ENCODE peak calls at places on chromosomes 2 and 18, in six cellular contexts. One of them, this sample, is unnamed.
A peak's percentile ranks its signal among the peaks of the same experiment; 100 is the strongest.

GRCh38 chr2:170886391-170886790 is 42.7 kb upstream of the GORASP2 start:
- DNase-seq in gastrocnemius medialis: no peak
- DNase-seq in endothelial cell of umbilical vein: no peak
- DNase-seq in upper lobe of right lung: no peak
- DNase-seq in hepatocyte: no peak
- DNase-seq in caudate nucleus: no peak
- DNase-seq in this sample: no peak

GRCh38 chr2:84924173-84925106 is 19.0 kb downstream of the TMSB10 start:
- DNase-seq in gastrocnemius medialis: no peak
- DNase-seq in endothelial cell of umbilical vein: peak; percentile 84
- DNase-seq in upper lobe of right lung: no peak
- DNase-seq in hepatocyte: no peak
- DNase-seq in caudate nucleus: no peak
- DNase-seq in this sample: peak; percentile 67

GRCh38 chr2:161204846-161205245 is 44.6 kb downstream of the TANK start:
- DNase-seq in gastrocnemius medialis: no peak
- DNase-seq in endothelial cell of umbilical vein: no peak
- DNase-seq in upper lobe of right lung: no peak
- DNase-seq in hepatocyte: no peak
- DNase-seq in caudate nucleus: no peak
- DNase-seq in this sample: no peak

GRCh38 chr2:222087998-222088397 is 210.8 kb downstream of the PAX3 start:
- DNase-seq in gastrocnemius medialis: no peak
- DNase-seq in endothelial cell of umbilical vein: no peak
- DNase-seq in upper lobe of right lung: no peak
- DNase-seq in hepatocyte: no peak
- DNase-seq in caudate nucleus: no peak
- DNase-seq in this sample: no peak

GRCh38 chr18:53457068-53457467 is 767.4 kb downstream of the MBD2 start:
- DNase-seq in gastrocnemius medialis: no peak
- DNase-seq in endothelial cell of umbilical vein: no peak
- DNase-seq in upper lobe of right lung: no peak
- DNase-seq in hepatocyte: peak; percentile 37
- DNase-seq in caudate nucleus: no peak
- DNase-seq in this sample: no peak

GRCh38 chr18:13915973-13916372 is 637 bp upstream of the MC2R start:
- DNase-seq in gastrocnemius medialis: no peak
- DNase-seq in endothelial cell of umbilical vein: no peak
- DNase-seq in upper lobe of right lung: no peak
- DNase-seq in hepatocyte: peak; percentile 23
- DNase-seq in caudate nucleus: no peak
- DNase-seq in this sample: no peak

GRCh38 chr18:36580266-36580665 is 248.5 kb downstream of the TPGS2 start:
- DNase-seq in gastrocnemius medialis: peak; percentile 32
- DNase-seq in endothelial cell of umbilical vein: no peak
- DNase-seq in upper lobe of right lung: no peak
- DNase-seq in hepatocyte: no peak
- DNase-seq in caudate nucleus: no peak
- DNase-seq in this sample: no peak

GRCh38 chr2:71797006-71797810 is 343.8 kb downstream of the DYSF start:
- DNase-seq in gastrocnemius medialis: no peak
- DNase-seq in endothelial cell of umbilical vein: no peak
- DNase-seq in upper lobe of right lung: no peak
- DNase-seq in hepatocyte: no peak
- DNase-seq in caudate nucleus: no peak
- DNase-seq in this sample: no peak

GRCh38 chr2:219769044-219770030 is 141.9 kb downstream of the SLC4A3 start:
- DNase-seq in gastrocnemius medialis: peak; percentile 25
- DNase-seq in endothelial cell of umbilical vein: no peak
- DNase-seq in upper lobe of right lung: no peak
- DNase-seq in hepatocyte: no peak
- DNase-seq in caudate nucleus: no peak
- DNase-seq in this sample: no peak

GRCh38 chr2:38099096-38099997 is 23.4 kb upstream of the CYP1B1 start:
- DNase-seq in gastrocnemius medialis: no peak
- DNase-seq in endothelial cell of umbilical vein: no peak
- DNase-seq in upper lobe of right lung: no peak
- DNase-seq in hepatocyte: no peak
- DNase-seq in caudate nucleus: no peak
- DNase-seq in this sample: no peak

GRCh38 chr18:12911025-12911927 is 27.2 kb upstream of the PTPN2 start:
- DNase-seq in gastrocnemius medialis: no peak
- DNase-seq in endothelial cell of umbilical vein: peak; percentile 17
- DNase-seq in upper lobe of right lung: peak; percentile 71
- DNase-seq in hepatocyte: peak; percentile 17
- DNase-seq in caudate nucleus: no peak
- DNase-seq in this sample: no peak
- H3K27ac ChIP-seq in gastrocnemius medialis: no peak overlapping the region
- H3K27ac ChIP-seq in endothelial cell of umbilical vein: no peak overlapping the region
- H3K27ac ChIP-seq in upper lobe of right lung: no peak overlapping the region
- H3K27ac ChIP-seq in hepatocyte: no peak overlapping the region
- H3K27ac ChIP-seq in caudate nucleus: no peak overlapping the region
- H3K27ac ChIP-seq in this sample: no peak overlapping the region

GRCh38 chr2:86001326-86001725 is 104.4 kb downstream of the POLR1A start:
- DNase-seq in gastrocnemius medialis: no peak
- DNase-seq in endothelial cell of umbilical vein: no peak
- DNase-seq in upper lobe of right lung: no peak
- DNase-seq in hepatocyte: no peak
- DNase-seq in caudate nucleus: no peak
- DNase-seq in this sample: no peak

GRCh38 chr2:85998071-85998991 is 107.4 kb downstream of the POLR1A start:
- DNase-seq in gastrocnemius medialis: peak; percentile 56
- DNase-seq in endothelial cell of umbilical vein: no peak
- DNase-seq in upper lobe of right lung: peak; percentile 48
- DNase-seq in hepatocyte: peak; percentile 41
- DNase-seq in caudate nucleus: no peak
- DNase-seq in this sample: no peak

GRCh38 chr2:85999131-85999831 is 106.4 kb downstream of the POLR1A start:
- DNase-seq in gastrocnemius medialis: no peak
- DNase-seq in endothelial cell of umbilical vein: peak; percentile 36
- DNase-seq in upper lobe of right lung: no peak
- DNase-seq in hepatocyte: peak; percentile 33
- DNase-seq in caudate nucleus: no peak
- DNase-seq in this sample: no peak

GRCh38 chr2:86000938-86001312 is 104.8 kb downstream of the POLR1A start:
- DNase-seq in gastrocnemius medialis: no peak
- DNase-seq in endothelial cell of umbilical vein: no peak
- DNase-seq in upper lobe of right lung: no peak
- DNase-seq in hepatocyte: no peak
- DNase-seq in caudate nucleus: no peak
- DNase-seq in this sample: no peak

GRCh38 chr2:86000131-86000937 is 105.4 kb downstream of the POLR1A start:
- DNase-seq in gastrocnemius medialis: no peak
- DNase-seq in endothelial cell of umbilical vein: peak; percentile 49
- DNase-seq in upper lobe of right lung: no peak
- DNase-seq in hepatocyte: no peak
- DNase-seq in caudate nucleus: no peak
- DNase-seq in this sample: no peak
- H3K27ac ChIP-seq in gastrocnemius medialis: no peak overlapping the region
- H3K27ac ChIP-seq in endothelial cell of umbilical vein: no peak overlapping the region
- H3K27ac ChIP-seq in upper lobe of right lung: peak overlapping the region; percentile 85
- H3K27ac ChIP-seq in hepatocyte: peak overlapping the region; percentile 90
- H3K27ac ChIP-seq in caudate nucleus: no peak overlapping the region
- H3K27ac ChIP-seq in this sample: no peak overlapping the region

GRCh38 chr2:233072838-233073237 is 12.7 kb downstream of the INPP5D start:
- DNase-seq in gastrocnemius medialis: no peak
- DNase-seq in endothelial cell of umbilical vein: no peak
- DNase-seq in upper lobe of right lung: no peak
- DNase-seq in hepatocyte: no peak
- DNase-seq in caudate nucleus: no peak
- DNase-seq in this sample: no peak

GRCh38 chr2:233076749-233077148 is 16.6 kb downstream of the INPP5D start:
- DNase-seq in gastrocnemius medialis: no peak
- DNase-seq in endothelial cell of umbilical vein: peak; percentile 65
- DNase-seq in upper lobe of right lung: no peak
- DNase-seq in hepatocyte: no peak
- DNase-seq in caudate nucleus: no peak
- DNase-seq in this sample: no peak

GRCh38 chr2:233075141-233075965 is 15.2 kb downstream of the INPP5D start:
- DNase-seq in gastrocnemius medialis: no peak
- DNase-seq in endothelial cell of umbilical vein: no peak
- DNase-seq in upper lobe of right lung: no peak
- DNase-seq in hepatocyte: no peak
- DNase-seq in caudate nucleus: no peak
- DNase-seq in this sample: no peak

GRCh38 chr2:233074106-233074505 is 14.0 kb downstream of the INPP5D start:
- DNase-seq in gastrocnemius medialis: no peak
- DNase-seq in endothelial cell of umbilical vein: no peak
- DNase-seq in upper lobe of right lung: no peak
- DNase-seq in hepatocyte: no peak
- DNase-seq in caudate nucleus: no peak
- DNase-seq in this sample: no peak

GRCh38 chr2:233075966-233076339 is 15.8 kb downstream of the INPP5D start:
- DNase-seq in gastrocnemius medialis: no peak
- DNase-seq in endothelial cell of umbilical vein: peak; percentile 17
- DNase-seq in upper lobe of right lung: no peak
- DNase-seq in hepatocyte: no peak
- DNase-seq in caudate nucleus: no peak
- DNase-seq in this sample: no peak
- H3K27ac ChIP-seq in gastrocnemius medialis: no peak overlapping the region
- H3K27ac ChIP-seq in endothelial cell of umbilical vein: no peak overlapping the region
- H3K27ac ChIP-seq in upper lobe of right lung: peak overlapping the region; percentile 45
- H3K27ac ChIP-seq in hepatocyte: no peak overlapping the region
- H3K27ac ChIP-seq in caudate nucleus: no peak overlapping the region
- H3K27ac ChIP-seq in this sample: peak overlapping the region; percentile 47

GRCh38 chr2:25303517-25304338 is 38.0 kb downstream of the DNMT3A start:
- DNase-seq in gastrocnemius medialis: no peak
- DNase-seq in endothelial cell of umbilical vein: no peak
- DNase-seq in upper lobe of right lung: no peak
- DNase-seq in hepatocyte: no peak
- DNase-seq in caudate nucleus: no peak
- DNase-seq in this sample: no peak

GRCh38 chr2:25300001-25300400 is 41.7 kb downstream of the DNMT3A start:
- DNase-seq in gastrocnemius medialis: no peak
- DNase-seq in endothelial cell of umbilical vein: no peak
- DNase-seq in upper lobe of right lung: no peak
- DNase-seq in hepatocyte: no peak
- DNase-seq in caudate nucleus: no peak
- DNase-seq in this sample: no peak

GRCh38 chr2:25302758-25303436 is 38.8 kb downstream of the DNMT3A start:
- DNase-seq in gastrocnemius medialis: no peak
- DNase-seq in endothelial cell of umbilical vein: no peak
- DNase-seq in upper lobe of right lung: no peak
- DNase-seq in hepatocyte: no peak
- DNase-seq in caudate nucleus: no peak
- DNase-seq in this sample: no peak

GRCh38 chr2:25304339-25304728 is 37.4 kb downstream of the DNMT3A start:
- DNase-seq in gastrocnemius medialis: no peak
- DNase-seq in endothelial cell of umbilical vein: no peak
- DNase-seq in upper lobe of right lung: peak; percentile 76
- DNase-seq in hepatocyte: no peak
- DNase-seq in caudate nucleus: peak; percentile 34
- DNase-seq in this sample: no peak

GRCh38 chr2:25301453-25302352 is 40.0 kb downstream of the DNMT3A start:
- DNase-seq in gastrocnemius medialis: no peak
- DNase-seq in endothelial cell of umbilical vein: peak; percentile 41
- DNase-seq in upper lobe of right lung: no peak
- DNase-seq in hepatocyte: no peak
- DNase-seq in caudate nucleus: no peak
- DNase-seq in this sample: no peak
- H3K27ac ChIP-seq in gastrocnemius medialis: peak overlapping the region; percentile 80
- H3K27ac ChIP-seq in endothelial cell of umbilical vein: no peak overlapping the region
- H3K27ac ChIP-seq in upper lobe of right lung: peak overlapping the region; percentile 4
- H3K27ac ChIP-seq in hepatocyte: no peak overlapping the region
- H3K27ac ChIP-seq in caudate nucleus: peak overlapping the region; percentile 37
- H3K27ac ChIP-seq in this sample: no peak overlapping the region

GRCh38 chr2:241501551-241501950 is 6.8 kb downstream of the STK25 start:
- DNase-seq in gastrocnemius medialis: no peak
- DNase-seq in endothelial cell of umbilical vein: no peak
- DNase-seq in upper lobe of right lung: no peak
- DNase-seq in hepatocyte: no peak
- DNase-seq in caudate nucleus: no peak
- DNase-seq in this sample: no peak

GRCh38 chr2:241500431-241500975 is 7.9 kb downstream of the STK25 start:
- DNase-seq in gastrocnemius medialis: no peak
- DNase-seq in endothelial cell of umbilical vein: no peak
- DNase-seq in upper lobe of right lung: no peak
- DNase-seq in hepatocyte: no peak
- DNase-seq in caudate nucleus: no peak
- DNase-seq in this sample: no peak

GRCh38 chr2:241500016-241500415 is 8.4 kb downstream of the STK25 start:
- DNase-seq in gastrocnemius medialis: no peak
- DNase-seq in endothelial cell of umbilical vein: no peak
- DNase-seq in upper lobe of right lung: no peak
- DNase-seq in hepatocyte: no peak
- DNase-seq in caudate nucleus: no peak
- DNase-seq in this sample: no peak

GRCh38 chr2:241502281-241502680 is 6.1 kb downstream of the STK25 start:
- DNase-seq in gastrocnemius medialis: peak; percentile 65
- DNase-seq in endothelial cell of umbilical vein: no peak
- DNase-seq in upper lobe of right lung: no peak
- DNase-seq in hepatocyte: no peak
- DNase-seq in caudate nucleus: no peak
- DNase-seq in this sample: no peak

DNA sequence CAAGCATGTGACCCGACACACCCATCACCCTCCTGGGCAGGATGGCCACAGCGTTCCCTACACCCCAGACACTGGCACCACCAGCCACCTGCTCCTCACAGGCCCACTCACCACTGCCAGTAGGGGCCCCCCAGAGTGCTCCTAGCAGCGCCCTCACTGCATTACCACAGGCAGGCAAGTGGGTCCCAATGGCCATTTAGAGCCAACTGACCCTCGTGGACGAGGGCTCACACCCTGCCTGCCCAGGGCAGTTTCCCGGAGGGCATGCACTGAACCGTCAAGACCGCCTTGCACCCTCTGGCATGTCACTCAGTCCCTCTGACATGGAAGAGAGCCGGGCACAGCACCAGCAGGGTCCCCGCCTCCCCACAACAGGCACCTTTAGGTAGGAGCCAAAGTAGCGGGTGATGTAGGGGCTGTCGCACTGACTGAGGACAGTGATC is 7.3 kb downstream of the STK25 start:
- DNase-seq in gastrocnemius medialis: no peak
- DNase-seq in endothelial cell of umbilical vein: no peak
- DNase-seq in upper lobe of right lung: no peak
- DNase-seq in hepatocyte: no peak
- DNase-seq in caudate nucleus: no peak
- DNase-seq in this sample: no peak
- H3K27ac ChIP-seq in gastrocnemius medialis: peak overlapping the region; percentile 96
- H3K27ac ChIP-seq in endothelial cell of umbilical vein: no peak overlapping the region
- H3K27ac ChIP-seq in upper lobe of right lung: no peak overlapping the region
- H3K27ac ChIP-seq in hepatocyte: no peak overlapping the region
- H3K27ac ChIP-seq in caudate nucleus: no peak overlapping the region
- H3K27ac ChIP-seq in this sample: no peak overlapping the region

GRCh38 chr2:112603731-112604130 is 19.3 kb downstream of the CHCHD5 start:
- DNase-seq in gastrocnemius medialis: no peak
- DNase-seq in endothelial cell of umbilical vein: no peak
- DNase-seq in upper lobe of right lung: no peak
- DNase-seq in hepatocyte: no peak
- DNase-seq in caudate nucleus: no peak
- DNase-seq in this sample: no peak

GRCh38 chr2:112606567-112606966 is 22.2 kb downstream of the CHCHD5 start:
- DNase-seq in gastrocnemius medialis: no peak
- DNase-seq in endothelial cell of umbilical vein: no peak
- DNase-seq in upper lobe of right lung: no peak
- DNase-seq in hepatocyte: no peak
- DNase-seq in caudate nucleus: no peak
- DNase-seq in this sample: peak; percentile 72

GRCh38 chr2:112604952-112605351 is 20.5 kb downstream of the CHCHD5 start:
- DNase-seq in gastrocnemius medialis: no peak
- DNase-seq in endothelial cell of umbilical vein: no peak
- DNase-seq in upper lobe of right lung: no peak
- DNase-seq in hepatocyte: no peak
- DNase-seq in caudate nucleus: no peak
- DNase-seq in this sample: no peak

GRCh38 chr2:112607680-112608438 is 23.4 kb downstream of the CHCHD5 start:
- DNase-seq in gastrocnemius medialis: no peak
- DNase-seq in endothelial cell of umbilical vein: no peak
- DNase-seq in upper lobe of right lung: peak; percentile 3
- DNase-seq in hepatocyte: no peak
- DNase-seq in caudate nucleus: no peak
- DNase-seq in this sample: no peak

GRCh38 chr2:112605926-112606325 is 21.5 kb downstream of the CHCHD5 start:
- DNase-seq in gastrocnemius medialis: no peak
- DNase-seq in endothelial cell of umbilical vein: no peak
- DNase-seq in upper lobe of right lung: no peak
- DNase-seq in hepatocyte: no peak
- DNase-seq in caudate nucleus: peak; percentile 8
- DNase-seq in this sample: no peak
- H3K27ac ChIP-seq in gastrocnemius medialis: no peak overlapping the region
- H3K27ac ChIP-seq in endothelial cell of umbilical vein: no peak overlapping the region
- H3K27ac ChIP-seq in upper lobe of right lung: no peak overlapping the region
- H3K27ac ChIP-seq in hepatocyte: no peak overlapping the region
- H3K27ac ChIP-seq in caudate nucleus: no peak overlapping the region
- H3K27ac ChIP-seq in this sample: no peak overlapping the region

This sample was measured in colonic mucosa.